ENCODE peak calls at places on chromosomes 1 and 21, in nine cellular contexts. One of them, this sample, is unnamed.

GRCh38 chr1:145740269-145740668 is 21.0 kb downstream of the CD160 start:
- DNase-seq in body of pancreas: no peak
- DNase-seq in CD8-positive, alpha-beta T cell: no peak
- DNase-seq in AG04450: peak; percentile 78
- DNase-seq in left ventricle myocardium inferior: no peak
- DNase-seq in Peyer's patch: no peak
- DNase-seq in heart left ventricle: no peak
- DNase-seq in tibial artery: no peak
- DNase-seq in IMR-90: peak; percentile 98
- DNase-seq in this sample: no peak

GRCh38 chr1:11339346-11340247 is 66.6 kb downstream of the UBIAD1 start:
- DNase-seq in body of pancreas: peak; percentile 59
- DNase-seq in CD8-positive, alpha-beta T cell: no peak
- DNase-seq in AG04450: no peak
- DNase-seq in left ventricle myocardium inferior: no peak
- DNase-seq in Peyer's patch: no peak
- DNase-seq in heart left ventricle: no peak
- DNase-seq in tibial artery: no peak
- DNase-seq in IMR-90: no peak
- DNase-seq in this sample: no peak

GRCh38 chr1:56510642-56511021 is 68.7 kb downstream of the PLPP3 start:
- DNase-seq in body of pancreas: no peak
- DNase-seq in CD8-positive, alpha-beta T cell: no peak
- DNase-seq in AG04450: no peak
- DNase-seq in left ventricle myocardium inferior: no peak
- DNase-seq in Peyer's patch: no peak
- DNase-seq in heart left ventricle: no peak
- DNase-seq in tibial artery: no peak
- DNase-seq in IMR-90: no peak
- DNase-seq in this sample: no peak

GRCh38 chr21:40386301-40386911 is 460.6 kb downstream of the DSCAM start:
- DNase-seq in body of pancreas: peak; percentile 79
- DNase-seq in CD8-positive, alpha-beta T cell: no peak
- DNase-seq in AG04450: no peak
- DNase-seq in left ventricle myocardium inferior: peak; percentile 32
- DNase-seq in Peyer's patch: no peak
- DNase-seq in heart left ventricle: peak; percentile 45
- DNase-seq in tibial artery: no peak
- DNase-seq in IMR-90: no peak
- DNase-seq in this sample: peak; percentile 67

GRCh38 chr1:173997796-173998195 is 24.4 kb downstream of the RC3H1 start:
- DNase-seq in body of pancreas: no peak
- DNase-seq in CD8-positive, alpha-beta T cell: no peak
- DNase-seq in AG04450: peak; percentile 11
- DNase-seq in left ventricle myocardium inferior: no peak
- DNase-seq in Peyer's patch: no peak
- DNase-seq in heart left ventricle: no peak
- DNase-seq in tibial artery: no peak
- DNase-seq in IMR-90: peak; percentile 70
- DNase-seq in this sample: no peak

GRCh38 chr1:96538883-96539282 is 182.7 kb upstream of the PTBP2 start:
- DNase-seq in body of pancreas: no peak
- DNase-seq in CD8-positive, alpha-beta T cell: no peak
- DNase-seq in AG04450: peak; percentile 89
- DNase-seq in left ventricle myocardium inferior: no peak
- DNase-seq in Peyer's patch: no peak
- DNase-seq in heart left ventricle: no peak
- DNase-seq in tibial artery: no peak
- DNase-seq in IMR-90: peak; percentile 94
- DNase-seq in this sample: no peak

GRCh38 chr1:115218696-115219095 is 119.4 kb downstream of the NGF start:
- DNase-seq in body of pancreas: no peak
- DNase-seq in CD8-positive, alpha-beta T cell: no peak
- DNase-seq in AG04450: no peak
- DNase-seq in left ventricle myocardium inferior: no peak
- DNase-seq in Peyer's patch: no peak
- DNase-seq in heart left ventricle: no peak
- DNase-seq in tibial artery: no peak
- DNase-seq in IMR-90: no peak
- DNase-seq in this sample: no peak

GRCh38 chr1:116287341-116288200 is 85.5 kb upstream of the ATP1A1 start:
- DNase-seq in body of pancreas: no peak
- DNase-seq in CD8-positive, alpha-beta T cell: no peak
- DNase-seq in AG04450: no peak
- DNase-seq in left ventricle myocardium inferior: no peak
- DNase-seq in Peyer's patch: no peak
- DNase-seq in heart left ventricle: no peak
- DNase-seq in tibial artery: no peak
- DNase-seq in IMR-90: no peak
- DNase-seq in this sample: no peak

DNA sequence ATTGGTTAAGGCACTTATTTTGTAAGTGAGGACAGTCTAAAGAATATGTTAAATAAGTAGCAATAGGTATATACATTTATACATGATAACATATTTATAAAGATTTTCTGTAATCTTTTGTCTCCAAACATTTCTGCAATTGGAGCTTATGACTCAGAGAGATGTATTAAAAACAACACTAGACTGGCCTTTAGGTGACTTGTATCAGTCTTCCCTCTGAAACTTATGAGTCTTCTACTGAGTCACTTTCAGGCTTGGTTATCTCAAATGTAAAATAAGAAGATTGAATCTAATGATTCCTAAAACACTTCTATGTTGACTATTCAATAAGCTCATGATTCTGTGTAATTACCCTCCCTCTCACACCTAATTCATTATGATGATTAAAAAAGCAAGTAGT is 672.6 kb upstream of the NEGR1 start:
- DNase-seq in body of pancreas: no peak
- DNase-seq in CD8-positive, alpha-beta T cell: no peak
- DNase-seq in AG04450: no peak
- DNase-seq in left ventricle myocardium inferior: no peak
- DNase-seq in Peyer's patch: no peak
- DNase-seq in heart left ventricle: no peak
- DNase-seq in tibial artery: no peak
- DNase-seq in IMR-90: no peak
- DNase-seq in this sample: no peak
- H3K9me3 ChIP-seq in body of pancreas: no peaks in the 10 kb centered on the region
- H3K9me3 ChIP-seq in CD8-positive, alpha-beta T cell: no peaks in the 10 kb centered on the region
- H3K9me3 ChIP-seq in AG04450: no peaks in the 10 kb centered on the region
- H3K9me3 ChIP-seq in left ventricle myocardium inferior: peaks cover 5% of the 10 kb centered on the region
- H3K9me3 ChIP-seq in Peyer's patch: no peaks in the 10 kb centered on the region
- H3K9me3 ChIP-seq in heart left ventricle: no peaks in the 10 kb centered on the region
- H3K9me3 ChIP-seq in tibial artery: no peaks in the 10 kb centered on the region
- H3K9me3 ChIP-seq in IMR-90: peaks cover 2% of the 10 kb centered on the region
- H3K9me3 ChIP-seq in this sample: no peaks in the 10 kb centered on the region

GRCh38 chr1:6207921-6208320 is 2.0 kb downstream of the RNF207 start:
- DNase-seq in body of pancreas: no peak
- DNase-seq in CD8-positive, alpha-beta T cell: no peak
- DNase-seq in AG04450: no peak
- DNase-seq in left ventricle myocardium inferior: no peak
- DNase-seq in Peyer's patch: no peak
- DNase-seq in heart left ventricle: no peak
- DNase-seq in tibial artery: no peak
- DNase-seq in IMR-90: no peak
- DNase-seq in this sample: no peak

GRCh38 chr1:6210606-6211355 is 4.9 kb downstream of the RNF207 start:
- DNase-seq in body of pancreas: no peak
- DNase-seq in CD8-positive, alpha-beta T cell: no peak
- DNase-seq in AG04450: no peak
- DNase-seq in left ventricle myocardium inferior: no peak
- DNase-seq in Peyer's patch: no peak
- DNase-seq in heart left ventricle: no peak
- DNase-seq in tibial artery: no peak
- DNase-seq in IMR-90: no peak
- DNase-seq in this sample: no peak

GRCh38 chr1:6207075-6207885 is 1.4 kb downstream of the RNF207 start:
- DNase-seq in body of pancreas: no peak
- DNase-seq in CD8-positive, alpha-beta T cell: no peak
- DNase-seq in AG04450: no peak
- DNase-seq in left ventricle myocardium inferior: no peak
- DNase-seq in Peyer's patch: no peak
- DNase-seq in heart left ventricle: no peak
- DNase-seq in tibial artery: no peak
- DNase-seq in IMR-90: no peak
- DNase-seq in this sample: peak; percentile 40

GRCh38 chr1:6209661-6210605 is 4.0 kb downstream of the RNF207 start:
- DNase-seq in body of pancreas: no peak
- DNase-seq in CD8-positive, alpha-beta T cell: no peak
- DNase-seq in AG04450: no peak
- DNase-seq in left ventricle myocardium inferior: no peak
- DNase-seq in Peyer's patch: no peak
- DNase-seq in heart left ventricle: no peak
- DNase-seq in tibial artery: no peak
- DNase-seq in IMR-90: no peak
- DNase-seq in this sample: no peak

DNA sequence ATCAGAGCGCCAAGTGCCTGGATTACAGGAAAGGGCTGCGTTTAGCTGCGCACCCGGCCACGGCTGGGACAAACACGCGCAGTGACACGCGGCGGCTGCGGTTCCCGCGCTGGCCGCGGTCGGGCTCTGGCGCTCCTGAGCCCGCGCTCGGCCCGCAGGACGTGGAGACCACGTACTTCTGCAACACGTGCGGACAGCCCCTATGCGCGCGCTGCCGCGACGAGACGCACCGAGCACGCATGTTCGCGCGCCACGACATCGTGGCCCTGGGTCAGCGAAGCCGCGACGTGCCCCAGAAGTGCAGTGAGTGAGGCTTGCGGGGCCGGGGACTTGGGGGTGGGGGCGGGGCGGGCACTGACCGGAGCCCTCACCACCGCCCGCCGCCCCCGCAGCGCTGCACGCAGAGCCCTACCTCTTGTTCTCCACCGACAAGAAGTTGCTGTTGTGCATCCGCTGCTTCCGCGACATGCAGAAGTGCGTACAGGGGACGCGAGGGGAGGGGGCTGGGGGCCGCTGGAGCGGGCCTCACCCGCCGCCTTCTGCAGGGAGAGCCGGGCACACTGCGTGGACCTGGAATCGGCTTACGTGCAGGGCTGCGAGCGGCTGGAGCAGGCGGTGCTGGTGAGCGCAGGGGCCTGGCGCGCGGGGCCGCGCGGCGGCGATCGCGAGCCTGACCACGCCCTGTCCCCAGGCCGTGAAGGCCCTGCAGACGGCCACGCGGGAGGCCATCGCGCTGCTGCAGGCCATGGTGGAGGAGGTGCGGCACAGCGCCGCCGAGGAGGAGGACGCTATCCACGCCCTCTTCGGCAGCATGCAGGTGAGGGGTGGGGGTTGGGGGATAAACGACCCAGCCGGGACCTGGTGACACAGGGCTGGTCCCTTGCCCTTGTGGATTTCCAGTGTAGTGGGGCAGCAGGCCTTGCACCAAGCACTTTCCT is 3.1 kb downstream of the RNF207 start:
- DNase-seq in body of pancreas: peak; percentile 68
- DNase-seq in CD8-positive, alpha-beta T cell: no peak
- DNase-seq in AG04450: no peak
- DNase-seq in left ventricle myocardium inferior: peak; percentile 56
- DNase-seq in Peyer's patch: no peak
- DNase-seq in heart left ventricle: peak; percentile 60
- DNase-seq in tibial artery: no peak
- DNase-seq in IMR-90: peak; percentile 42
- DNase-seq in this sample: peak; percentile 65
- H3K4me3 ChIP-seq in body of pancreas: no peak overlapping the region
- H3K4me3 ChIP-seq in CD8-positive, alpha-beta T cell: no peak overlapping the region
- H3K4me3 ChIP-seq in AG04450: peak overlapping the region; percentile 48
- H3K4me3 ChIP-seq in left ventricle myocardium inferior: peak overlapping the region; percentile 83
- H3K4me3 ChIP-seq in Peyer's patch: peak overlapping the region; percentile 57
- H3K4me3 ChIP-seq in heart left ventricle: peak overlapping the region; percentile 45
- H3K4me3 ChIP-seq in tibial artery: peak overlapping the region; percentile 43
- H3K4me3 ChIP-seq in IMR-90: peak overlapping the region; percentile 49
- H3K4me3 ChIP-seq in this sample: peak overlapping the region; percentile 56

GRCh38 chr1:202578001-202578500 is 132.2 kb downstream of the SYT2 start:
- DNase-seq in body of pancreas: no peak
- DNase-seq in CD8-positive, alpha-beta T cell: no peak
- DNase-seq in AG04450: peak; percentile 80
- DNase-seq in left ventricle myocardium inferior: no peak
- DNase-seq in Peyer's patch: no peak
- DNase-seq in heart left ventricle: no peak
- DNase-seq in tibial artery: no peak
- DNase-seq in IMR-90: peak; percentile 87
- DNase-seq in this sample: no peak

GRCh38 chr1:202577381-202577780 is 132.9 kb downstream of the SYT2 start:
- DNase-seq in body of pancreas: no peak
- DNase-seq in CD8-positive, alpha-beta T cell: no peak
- DNase-seq in AG04450: no peak
- DNase-seq in left ventricle myocardium inferior: no peak
- DNase-seq in Peyer's patch: no peak
- DNase-seq in heart left ventricle: no peak
- DNase-seq in tibial artery: no peak
- DNase-seq in IMR-90: peak; percentile 60
- DNase-seq in this sample: no peak

GRCh38 chr1:202579806-202580205 is 130.4 kb downstream of the SYT2 start:
- DNase-seq in body of pancreas: no peak
- DNase-seq in CD8-positive, alpha-beta T cell: no peak
- DNase-seq in AG04450: peak; percentile 92
- DNase-seq in left ventricle myocardium inferior: no peak
- DNase-seq in Peyer's patch: no peak
- DNase-seq in heart left ventricle: no peak
- DNase-seq in tibial artery: no peak
- DNase-seq in IMR-90: peak; percentile 96
- DNase-seq in this sample: no peak

GRCh38 chr1:202576816-202577215 is 133.4 kb downstream of the SYT2 start:
- DNase-seq in body of pancreas: peak; percentile 22
- DNase-seq in CD8-positive, alpha-beta T cell: no peak
- DNase-seq in AG04450: peak; percentile 63
- DNase-seq in left ventricle myocardium inferior: no peak
- DNase-seq in Peyer's patch: no peak
- DNase-seq in heart left ventricle: no peak
- DNase-seq in tibial artery: no peak
- DNase-seq in IMR-90: peak; percentile 83
- DNase-seq in this sample: no peak

GRCh38 chr1:202578565-202578964 is 131.7 kb downstream of the SYT2 start:
- DNase-seq in body of pancreas: no peak
- DNase-seq in CD8-positive, alpha-beta T cell: no peak
- DNase-seq in AG04450: no peak
- DNase-seq in left ventricle myocardium inferior: no peak
- DNase-seq in Peyer's patch: no peak
- DNase-seq in heart left ventricle: no peak
- DNase-seq in tibial artery: no peak
- DNase-seq in IMR-90: peak; percentile 50
- DNase-seq in this sample: no peak
- H3K27ac ChIP-seq in body of pancreas: no peak overlapping the region
- H3K27ac ChIP-seq in CD8-positive, alpha-beta T cell: no peak overlapping the region
- H3K27ac ChIP-seq in AG04450: peak overlapping the region; percentile 94
- H3K27ac ChIP-seq in left ventricle myocardium inferior: peak overlapping the region; percentile 73
- H3K27ac ChIP-seq in Peyer's patch: peak overlapping the region; percentile 7
- H3K27ac ChIP-seq in heart left ventricle: peak overlapping the region; percentile 68
- H3K27ac ChIP-seq in tibial artery: peak overlapping the region; percentile 95
- H3K27ac ChIP-seq in IMR-90: peak overlapping the region; percentile 89
- H3K27ac ChIP-seq in this sample: peak overlapping the region; percentile 37

GRCh38 chr1:2985694-2986548 is 35.3 kb upstream of the ACTRT2 start:
- DNase-seq in body of pancreas: no peak
- DNase-seq in CD8-positive, alpha-beta T cell: no peak
- DNase-seq in AG04450: no peak
- DNase-seq in left ventricle myocardium inferior: no peak
- DNase-seq in Peyer's patch: no peak
- DNase-seq in heart left ventricle: no peak
- DNase-seq in tibial artery: no peak
- DNase-seq in IMR-90: no peak
- DNase-seq in this sample: no peak

GRCh38 chr1:2988256-2988655 is 33.0 kb upstream of the ACTRT2 start:
- DNase-seq in body of pancreas: no peak
- DNase-seq in CD8-positive, alpha-beta T cell: no peak
- DNase-seq in AG04450: no peak
- DNase-seq in left ventricle myocardium inferior: no peak
- DNase-seq in Peyer's patch: no peak
- DNase-seq in heart left ventricle: no peak
- DNase-seq in tibial artery: no peak
- DNase-seq in IMR-90: no peak
- DNase-seq in this sample: no peak

GRCh38 chr1:2985121-2985561 is 36.1 kb upstream of the ACTRT2 start:
- DNase-seq in body of pancreas: no peak
- DNase-seq in CD8-positive, alpha-beta T cell: no peak
- DNase-seq in AG04450: no peak
- DNase-seq in left ventricle myocardium inferior: no peak
- DNase-seq in Peyer's patch: no peak
- DNase-seq in heart left ventricle: peak; percentile 13
- DNase-seq in tibial artery: peak; percentile 51
- DNase-seq in IMR-90: no peak
- DNase-seq in this sample: no peak

GRCh38 chr1:2987773-2988172 is 33.5 kb upstream of the ACTRT2 start:
- DNase-seq in body of pancreas: no peak
- DNase-seq in CD8-positive, alpha-beta T cell: no peak
- DNase-seq in AG04450: no peak
- DNase-seq in left ventricle myocardium inferior: no peak
- DNase-seq in Peyer's patch: no peak
- DNase-seq in heart left ventricle: no peak
- DNase-seq in tibial artery: peak; percentile 48
- DNase-seq in IMR-90: no peak
- DNase-seq in this sample: no peak

DNA sequence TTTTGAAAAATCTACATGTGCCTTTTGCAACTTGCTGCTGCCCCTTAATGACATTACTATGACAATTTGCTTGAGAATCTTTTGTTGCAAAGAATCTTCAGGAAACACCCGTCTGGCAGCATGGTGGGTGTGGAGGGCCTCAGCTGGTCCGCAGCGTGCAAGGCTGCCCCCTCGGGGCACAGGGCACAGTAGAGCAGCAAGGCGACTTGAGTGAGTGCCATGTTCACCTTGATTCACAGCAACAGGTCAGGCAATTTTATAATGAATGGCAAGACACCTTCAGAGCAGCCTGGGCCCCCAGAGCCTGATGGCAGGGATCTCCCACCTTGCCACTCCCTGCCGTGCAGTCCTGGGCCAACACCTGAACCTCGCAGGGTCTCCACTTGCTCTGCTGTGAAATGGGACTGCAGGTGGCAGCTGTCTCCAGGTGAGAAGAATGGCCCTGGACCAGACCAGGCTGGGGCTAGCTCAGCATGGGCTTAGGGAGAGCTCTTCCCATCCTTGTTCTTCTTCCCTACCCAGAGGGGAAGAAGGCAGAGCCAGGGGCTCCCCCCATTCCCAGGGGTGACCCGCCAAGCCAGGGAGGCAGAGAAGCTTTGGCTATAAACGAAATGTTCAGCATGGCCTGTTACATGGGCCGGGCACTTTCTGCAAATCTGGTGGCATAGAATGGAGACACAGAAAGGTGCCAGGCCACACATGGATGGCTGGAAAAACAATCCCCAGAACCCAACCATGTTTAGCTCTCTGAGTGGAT is 34.5 kb upstream of the ACTRT2 start:
- DNase-seq in body of pancreas: no peak
- DNase-seq in CD8-positive, alpha-beta T cell: no peak
- DNase-seq in AG04450: no peak
- DNase-seq in left ventricle myocardium inferior: no peak
- DNase-seq in Peyer's patch: no peak
- DNase-seq in heart left ventricle: no peak
- DNase-seq in tibial artery: peak; percentile 45
- DNase-seq in IMR-90: no peak
- DNase-seq in this sample: no peak
- H3K9me3 ChIP-seq in body of pancreas: no peaks in the 10 kb centered on the region
- H3K9me3 ChIP-seq in CD8-positive, alpha-beta T cell: no peaks in the 10 kb centered on the region
- H3K9me3 ChIP-seq in AG04450: peaks cover 82% of the 10 kb centered on the region
- H3K9me3 ChIP-seq in left ventricle myocardium inferior: no peaks in the 10 kb centered on the region
- H3K9me3 ChIP-seq in Peyer's patch: no peaks in the 10 kb centered on the region
- H3K9me3 ChIP-seq in heart left ventricle: no peaks in the 10 kb centered on the region
- H3K9me3 ChIP-seq in tibial artery: no peaks in the 10 kb centered on the region
- H3K9me3 ChIP-seq in IMR-90: peaks cover 47% of the 10 kb centered on the region
- H3K9me3 ChIP-seq in this sample: no peaks in the 10 kb centered on the region